ENCODE peak calls at places on chromosomes 4 and X, in seven cellular contexts. P, F, V, Y, C, T and I are unnamed samples.

GRCh38 chrX:154322890-154323289 is 27.3 kb downstream of the TKTL1 start:
- DNase-seq in T (no peak), Y (no peak), P (no peak), V (no peak), F (no peak), C (no peak), I (no peak)

GRCh38 chr4:87478732-87479250 is 50.4 kb downstream of the SPARCL1 start:
- DNase-seq in P (no peak), T (no peak), F (no peak), C (no peak), Y (no peak), V (no peak), I (no peak)

GRCh38 chr4:182818926-182819730 is 98.1 kb downstream of the DCTD start:
- DNase-seq in T (no peak), F (no peak), C (no peak), Y (no peak), V (no peak), P (no peak), I (no peak)

GRCh38 chr4:148022975-148023374 is 291.1 kb downstream of the ARHGAP10 start:
- DNase-seq in V (no peak), Y (no peak), F (no peak), C (no peak), T (no peak), P (no peak), I (no peak)

GRCh38 chrX:45449982-45450381 is 249.3 kb upstream of the DIPK2B start:
- DNase-seq in T (peak), V (no peak), C (no peak), P (no peak), F (no peak), Y (no peak), I (peak)

GRCh38 chr4:47926667-47927258 is 12.4 kb upstream of the NFXL1 start:
- DNase-seq in V (peak), F (peak), P (peak), C (peak), T (no peak), Y (peak), I (peak)

GRCh38 chr4:73573794-73574528 is 46.3 kb downstream of the RASSF6 start:
- DNase-seq in C (no peak), T (peak), F (peak), V (peak), P (peak), Y (peak), I (peak)

GRCh38 chrX:154505726-154506125 is 10.3 kb downstream of the FAM3A start:
- DNase-seq in T (no peak), F (no peak), P (no peak), V (no peak), Y (no peak), C (no peak), I (peak)

GRCh38 chrX:48025561-48025960 is 18.8 kb downstream of the SPACA5 start:
- DNase-seq in C (peak), P (peak), T (peak), Y (peak), V (no peak), F (peak), I (peak)

GRCh38 chr4:180060159-180060889 is 2182.9 kb upstream of the TENM3 start:
- DNase-seq in F (no peak), P (no peak), T (no peak), Y (no peak), V (no peak), C (no peak), I (peak)
- TF ChIP-seq CTCF in F (no peak), P (no peak), T (peak), Y (no peak), V (no peak), C (no peak), I (peak)

GRCh38 chr4:121050251-121050650 is 22.1 kb downstream of the NDNF start:
- DNase-seq in T (no peak), C (no peak), F (no peak), Y (no peak), V (no peak), P (no peak), I (no peak)
- TF ChIP-seq CTCF in T (peak), C (peak), F (no peak), Y (peak), V (peak), P (peak), I (no peak)

GRCh38 chr4:108783666-108784463 is 21.0 kb upstream of the ETNPPL start:
- DNase-seq in V (no peak), Y (no peak), F (peak), C (no peak), P (peak), T (peak), I (peak)
- TF ChIP-seq CTCF in V (no peak), Y (no peak), F (no peak), C (no peak), P (peak), T (peak), I (peak)

GRCh38 chr4:4726051-4726450 is 133.4 kb upstream of the MSX1 start:
- DNase-seq in T (no peak), Y (no peak), F (no peak), V (no peak), P (no peak), C (no peak), I (no peak)
- TF ChIP-seq CTCF in T (peak), Y (no peak), F (no peak), V (no peak), P (no peak), C (no peak), I (no peak)

GRCh38 chr4:726816-727215 is 21.2 kb downstream of the PCGF3 start:
- DNase-seq in F (no peak), C (no peak), Y (no peak), P (no peak), T (no peak), V (no peak), I (no peak)

GRCh38 chr4:726235-726787 is 20.7 kb downstream of the PCGF3 start:
- DNase-seq in C (no peak), V (no peak), T (no peak), P (no peak), F (no peak), Y (no peak), I (no peak)

GRCh38 chr4:729336-730315 is 24.0 kb downstream of the PCGF3 start:
- DNase-seq in V (no peak), T (no peak), C (no peak), Y (no peak), P (no peak), F (no peak), I (no peak)

GRCh38 chr4:725368-726234 is 20.0 kb downstream of the PCGF3 start:
- DNase-seq in T (no peak), F (no peak), C (no peak), Y (no peak), P (no peak), V (no peak), I (no peak)

GRCh38 chr4:727576-727975 is 21.9 kb downstream of the PCGF3 start:
- DNase-seq in V (no peak), C (no peak), P (no peak), Y (no peak), F (no peak), T (no peak), I (no peak)
- TF ChIP-seq CTCF in V (no peak), C (no peak), P (no peak), Y (no peak), F (no peak), T (no peak), I (no peak)

DNA sequence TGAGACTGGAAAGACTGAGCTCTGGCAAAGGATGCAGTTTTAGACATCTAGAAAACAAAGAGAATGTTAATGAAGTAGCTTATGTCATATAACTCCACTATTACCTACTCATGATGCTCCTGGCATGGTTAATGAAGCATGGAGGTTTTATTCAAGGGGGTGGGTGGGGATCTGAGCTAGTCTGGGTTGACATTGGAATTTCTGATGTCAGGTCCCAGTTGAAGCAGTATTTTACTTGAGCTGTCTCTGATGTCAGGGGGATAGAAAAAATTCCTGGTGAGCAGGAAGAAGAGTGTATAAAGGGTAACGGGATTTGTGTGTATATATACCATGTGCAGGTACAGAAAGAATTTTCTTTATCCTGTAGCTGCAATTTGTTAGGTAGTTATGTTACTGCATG is 102.0 kb downstream of the ELOVL6 start:
- DNase-seq in V (no peak), F (no peak), C (no peak), Y (no peak), T (no peak), P (no peak), I (no peak)
- TF ChIP-seq CTCF in V (no peak), F (no peak), C (no peak), Y (no peak), T (no peak), P (no peak), I (no peak)

DNA sequence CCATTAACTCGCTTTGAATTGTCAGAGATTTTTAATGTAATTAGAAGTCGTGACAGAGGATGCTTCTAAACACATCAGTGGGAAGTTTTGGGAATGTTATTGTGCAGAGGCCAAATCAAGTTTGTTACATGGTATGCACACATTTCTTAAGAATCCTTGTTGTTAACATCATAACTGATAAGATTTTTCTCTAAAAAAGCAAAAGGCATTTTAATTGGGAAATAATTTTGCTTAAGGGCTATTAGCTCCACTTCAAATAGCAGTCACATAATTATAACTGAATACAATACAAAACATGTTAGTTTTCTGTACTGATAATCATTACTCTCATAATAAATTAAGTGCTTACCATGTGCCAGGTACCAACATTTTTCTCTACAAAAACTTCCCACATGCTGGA is 90.7 kb upstream of the MYOZ2 start:
- DNase-seq in Y (no peak), C (no peak), P (no peak), V (no peak), F (no peak), T (no peak), I (no peak)
- TF ChIP-seq CTCF in Y (no peak), C (no peak), P (no peak), V (no peak), F (no peak), T (no peak), I (no peak)

DNA sequence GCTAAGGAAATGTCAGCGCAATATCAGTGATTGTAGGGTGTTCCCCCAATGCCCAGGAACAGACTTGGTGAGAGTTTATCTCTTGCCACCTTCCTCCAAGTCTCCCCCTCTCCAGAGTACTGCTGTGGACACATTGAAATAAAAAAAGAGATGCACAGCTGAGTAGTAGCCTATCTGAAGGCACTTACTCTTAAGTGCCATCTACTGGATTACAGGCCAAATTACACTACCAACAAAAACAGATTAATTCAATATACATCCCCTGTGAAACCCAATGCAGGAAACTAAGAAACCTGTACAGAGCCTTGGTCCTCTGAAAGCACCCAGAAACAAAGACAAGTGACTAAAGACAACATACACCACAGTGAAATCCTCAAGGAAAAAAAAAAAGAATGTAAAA is 460.3 kb downstream of the ZIC3 start:
- DNase-seq in V (no peak), C (no peak), F (no peak), P (no peak), T (no peak), Y (no peak), I (peak)
- TF ChIP-seq CTCF in V (peak), C (no peak), F (no peak), P (peak), T (peak), Y (no peak), I (peak)

GRCh38 chr4:94758141-94758699 is 465 bp downstream of the BMPR1B start:
- DNase-seq in C (no peak), Y (peak), F (peak), P (peak), V (peak), T (no peak), I (peak)

GRCh38 chr4:94758700-94759399 is 1.1 kb downstream of the BMPR1B start:
- DNase-seq in C (no peak), F (peak), V (no peak), Y (peak), P (no peak), T (no peak), I (peak)

GRCh38 chr4:94762326-94762725 is 4.6 kb downstream of the BMPR1B start:
- DNase-seq in V (no peak), C (no peak), F (no peak), P (no peak), T (no peak), Y (no peak), I (no peak)

GRCh38 chr4:94759767-94760211 is 2.0 kb downstream of the BMPR1B start:
- DNase-seq in V (no peak), F (no peak), P (no peak), C (no peak), Y (no peak), T (no peak), I (peak)

DNA sequence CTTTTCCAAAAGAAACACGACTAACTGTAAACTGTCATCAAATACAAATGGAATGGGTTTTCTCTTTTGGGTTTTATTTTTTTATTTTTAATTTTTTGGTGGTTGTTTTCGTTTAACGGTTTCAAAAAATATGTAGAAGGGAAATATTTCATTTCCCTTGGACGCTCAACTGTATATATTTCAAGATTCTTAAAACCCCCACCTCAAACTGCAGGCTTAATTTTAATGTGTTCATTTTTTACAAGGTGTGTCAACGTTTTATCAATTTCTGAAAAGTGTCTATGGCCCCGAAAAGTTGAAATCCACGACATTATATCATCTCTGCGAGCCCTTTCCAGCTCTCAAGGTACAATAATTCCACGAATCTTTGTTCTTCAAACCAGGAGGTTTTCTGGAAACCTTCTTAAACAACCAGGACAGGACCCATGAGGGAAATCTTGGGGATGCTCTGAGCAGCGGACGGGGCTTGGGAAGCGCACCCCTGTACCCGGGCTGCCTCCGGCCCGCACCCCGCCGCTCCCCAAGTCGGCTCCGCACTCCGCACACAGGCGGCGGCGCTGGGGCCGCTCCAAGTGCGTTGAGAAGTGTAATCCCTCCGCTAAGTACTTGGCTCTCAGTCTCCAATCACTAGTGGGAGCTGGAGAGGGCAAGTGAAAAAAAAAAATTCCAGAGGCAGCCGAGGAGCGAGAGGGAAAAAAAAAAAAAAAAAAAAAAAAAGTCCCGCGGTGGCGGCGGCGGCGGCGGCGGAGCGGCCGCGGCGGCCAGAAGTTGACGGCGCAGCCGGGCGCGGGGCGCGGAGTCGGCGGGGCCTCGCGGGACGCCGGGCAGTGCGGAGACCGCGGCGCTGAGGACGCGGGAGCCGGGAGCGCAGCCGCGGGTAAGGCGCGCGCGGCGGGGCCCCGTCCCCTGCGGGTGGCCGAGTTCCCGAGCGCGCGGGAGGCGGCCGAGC is at the start of gene BMPR1B:
- DNase-seq in V (no peak), Y (peak), C (no peak), T (peak), P (peak), F (peak), I (peak)
- TF ChIP-seq CTCF in V (peak), Y (no peak), C (no peak), T (peak), P (no peak), F (no peak), I (peak)

DNA sequence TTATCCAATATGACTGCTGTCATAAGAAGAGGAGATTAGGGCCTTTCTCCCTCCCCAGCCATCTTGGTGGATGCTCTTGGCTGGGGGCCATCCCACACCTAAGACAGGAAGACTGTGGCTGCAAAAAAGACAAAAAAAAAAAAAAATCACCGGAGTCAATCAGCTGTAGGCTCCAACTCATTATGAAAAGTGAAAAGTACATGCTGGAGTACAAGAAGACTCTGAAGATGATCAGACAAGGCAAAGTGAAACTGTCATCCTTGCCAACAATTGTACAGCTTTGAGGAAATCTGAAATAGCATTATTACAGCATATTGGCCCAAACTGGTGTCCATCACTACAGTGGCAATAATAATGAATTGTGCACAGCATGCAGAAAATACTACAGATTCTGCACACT is 5.2 kb downstream of the EGFL6 start:
- DNase-seq in V (no peak), F (no peak), C (no peak), P (no peak), T (no peak), Y (no peak), I (no peak)
- TF ChIP-seq CTCF in V (no peak), F (no peak), C (no peak), P (no peak), T (no peak), Y (no peak), I (no peak)